ENCODE peak calls at places on chromosomes 13 and 19, in nine cellular contexts. One of them, this sample, is unnamed. For H3K9me3 and H3K4me1, the result is how much of the 10 kb centered on the place peaks cover.

GRCh38 chr19:29675120-29675649 is 9.9 kb downstream of the PLEKHF1 start:
- DNase-seq in endothelial cell of umbilical vein: no peak
- DNase-seq in upper lobe of left lung: no peak
- DNase-seq in K562: no peak
- DNase-seq in esophagus muscularis mucosa: no peak
- DNase-seq in HCT116: no peak
- DNase-seq in stomach: no peak
- DNase-seq in spleen: peak
- DNase-seq in prostate gland: no peak
- DNase-seq in this sample: peak

GRCh38 chr13:95593462-95593861 is 40.9 kb downstream of the CLDN10 start:
- DNase-seq in stomach: no peak
- DNase-seq in esophagus muscularis mucosa: no peak
- DNase-seq in upper lobe of left lung: no peak
- DNase-seq in endothelial cell of umbilical vein: no peak
- DNase-seq in K562: no peak
- DNase-seq in spleen: no peak
- DNase-seq in prostate gland: no peak
- DNase-seq in HCT116: no peak
- DNase-seq in this sample: no peak

GRCh38 chr19:32191921-32192320 is 153.5 kb upstream of the ZNF507 start:
- DNase-seq in spleen: no peak
- DNase-seq in upper lobe of left lung: no peak
- DNase-seq in stomach: no peak
- DNase-seq in esophagus muscularis mucosa: peak
- DNase-seq in HCT116: no peak
- DNase-seq in endothelial cell of umbilical vein: no peak
- DNase-seq in prostate gland: no peak
- DNase-seq in K562: no peak
- DNase-seq in this sample: no peak

GRCh38 chr13:57716295-57716694 is 84.8 kb downstream of the PCDH17 start:
- DNase-seq in stomach: no peak
- DNase-seq in upper lobe of left lung: no peak
- DNase-seq in endothelial cell of umbilical vein: no peak
- DNase-seq in spleen: no peak
- DNase-seq in esophagus muscularis mucosa: no peak
- DNase-seq in prostate gland: no peak
- DNase-seq in HCT116: no peak
- DNase-seq in K562: no peak
- DNase-seq in this sample: no peak

GRCh38 chr13:40503026-40503425 is 163.4 kb downstream of the FOXO1 start:
- DNase-seq in stomach: no peak
- DNase-seq in HCT116: no peak
- DNase-seq in upper lobe of left lung: no peak
- DNase-seq in prostate gland: no peak
- DNase-seq in K562: no peak
- DNase-seq in endothelial cell of umbilical vein: no peak
- DNase-seq in esophagus muscularis mucosa: no peak
- DNase-seq in spleen: no peak
- DNase-seq in this sample: no peak

GRCh38 chr19:49398931-49399330 is 10.9 kb downstream of the KASH5 start:
- DNase-seq in upper lobe of left lung: no peak
- DNase-seq in esophagus muscularis mucosa: no peak
- DNase-seq in prostate gland: no peak
- DNase-seq in K562: no peak
- DNase-seq in spleen: no peak
- DNase-seq in stomach: no peak
- DNase-seq in endothelial cell of umbilical vein: no peak
- DNase-seq in HCT116: no peak
- DNase-seq in this sample: no peak

GRCh38 chr19:11950312-11950711 is 14.5 kb upstream of the ZNF763 start:
- DNase-seq in endothelial cell of umbilical vein: no peak
- DNase-seq in HCT116: no peak
- DNase-seq in esophagus muscularis mucosa: no peak
- DNase-seq in K562: no peak
- DNase-seq in spleen: no peak
- DNase-seq in upper lobe of left lung: no peak
- DNase-seq in stomach: no peak
- DNase-seq in prostate gland: no peak
- DNase-seq in this sample: no peak

GRCh38 chr13:60484865-60485264 is 87.8 kb downstream of the TDRD3 start:
- DNase-seq in esophagus muscularis mucosa: no peak
- DNase-seq in endothelial cell of umbilical vein: no peak
- DNase-seq in HCT116: no peak
- DNase-seq in K562: no peak
- DNase-seq in spleen: no peak
- DNase-seq in prostate gland: no peak
- DNase-seq in stomach: no peak
- DNase-seq in upper lobe of left lung: no peak
- DNase-seq in this sample: no peak

GRCh38 chr13:84553252-84553651 is 671.0 kb upstream of the SLITRK1 start:
- DNase-seq in upper lobe of left lung: no peak
- DNase-seq in prostate gland: no peak
- DNase-seq in spleen: no peak
- DNase-seq in stomach: no peak
- DNase-seq in K562: no peak
- DNase-seq in esophagus muscularis mucosa: no peak
- DNase-seq in endothelial cell of umbilical vein: no peak
- DNase-seq in HCT116: no peak
- DNase-seq in this sample: no peak

GRCh38 chr19:12628040-12629022 is 17.6 kb downstream of the ZNF791 start:
- DNase-seq in prostate gland: no peak
- DNase-seq in endothelial cell of umbilical vein: no peak
- DNase-seq in HCT116: no peak
- DNase-seq in spleen: no peak
- DNase-seq in upper lobe of left lung: no peak
- DNase-seq in stomach: no peak
- DNase-seq in K562: no peak
- DNase-seq in esophagus muscularis mucosa: no peak
- DNase-seq in this sample: no peak

GRCh38 chr19:6539514-6539913 is 8.7 kb downstream of the TNFSF9 start:
- DNase-seq in upper lobe of left lung: no peak
- DNase-seq in endothelial cell of umbilical vein: no peak
- DNase-seq in prostate gland: no peak
- DNase-seq in K562: no peak
- DNase-seq in stomach: no peak
- DNase-seq in spleen: no peak
- DNase-seq in esophagus muscularis mucosa: no peak
- DNase-seq in HCT116: no peak
- DNase-seq in this sample: no peak

GRCh38 chr13:77860621-77861020 is 58.0 kb downstream of the EDNRB start:
- DNase-seq in endothelial cell of umbilical vein: peak
- DNase-seq in stomach: no peak
- DNase-seq in upper lobe of left lung: no peak
- DNase-seq in spleen: no peak
- DNase-seq in prostate gland: no peak
- DNase-seq in K562: no peak
- DNase-seq in HCT116: no peak
- DNase-seq in esophagus muscularis mucosa: no peak
- DNase-seq in this sample: no peak

GRCh38 chr19:46878613-46879375 is 18.0 kb downstream of the ARHGAP35 start:
- DNase-seq in endothelial cell of umbilical vein: peak
- DNase-seq in spleen: no peak
- DNase-seq in upper lobe of left lung: no peak
- DNase-seq in K562: no peak
- DNase-seq in esophagus muscularis mucosa: no peak
- DNase-seq in stomach: no peak
- DNase-seq in HCT116: no peak
- DNase-seq in prostate gland: no peak
- DNase-seq in this sample: no peak

GRCh38 chr13:99908129-99908805 is 63.3 kb downstream of the ZIC5 start:
- DNase-seq in esophagus muscularis mucosa: no peak
- DNase-seq in endothelial cell of umbilical vein: no peak
- DNase-seq in stomach: peak
- DNase-seq in HCT116: no peak
- DNase-seq in prostate gland: no peak
- DNase-seq in K562: no peak
- DNase-seq in upper lobe of left lung: no peak
- DNase-seq in spleen: no peak
- DNase-seq in this sample: no peak

GRCh38 chr13:108034909-108035308 is 180.4 kb downstream of the LIG4 start:
- DNase-seq in prostate gland: no peak
- DNase-seq in esophagus muscularis mucosa: no peak
- DNase-seq in spleen: no peak
- DNase-seq in K562: no peak
- DNase-seq in stomach: no peak
- DNase-seq in HCT116: no peak
- DNase-seq in upper lobe of left lung: no peak
- DNase-seq in endothelial cell of umbilical vein: no peak
- DNase-seq in this sample: no peak

GRCh38 chr19:44539991-44540390 is 10.5 kb upstream of the CEACAM20 start:
- DNase-seq in prostate gland: no peak
- DNase-seq in K562: no peak
- DNase-seq in HCT116: no peak
- DNase-seq in esophagus muscularis mucosa: no peak
- DNase-seq in stomach: no peak
- DNase-seq in spleen: no peak
- DNase-seq in upper lobe of left lung: no peak
- DNase-seq in endothelial cell of umbilical vein: no peak
- DNase-seq in this sample: no peak
- H3K9me3 ChIP-seq in prostate gland: under half
- H3K9me3 ChIP-seq in K562: under half
- H3K9me3 ChIP-seq in HCT116: under half
- H3K9me3 ChIP-seq in esophagus muscularis mucosa: under half
- H3K9me3 ChIP-seq in stomach: under half
- H3K9me3 ChIP-seq in spleen: under half
- H3K9me3 ChIP-seq in upper lobe of left lung: under half
- H3K9me3 ChIP-seq in endothelial cell of umbilical vein: under half
- H3K9me3 ChIP-seq in this sample: under half

GRCh38 chr19:15248648-15249559 is 16.7 kb upstream of the EPHX3 start:
- DNase-seq in HCT116: no peak
- DNase-seq in spleen: no peak
- DNase-seq in upper lobe of left lung: peak
- DNase-seq in prostate gland: peak
- DNase-seq in esophagus muscularis mucosa: no peak
- DNase-seq in endothelial cell of umbilical vein: peak
- DNase-seq in stomach: peak
- DNase-seq in K562: no peak
- DNase-seq in this sample: peak
- TF ChIP-seq POLR2AphosphoS5 in HCT116: no peak
- TF ChIP-seq POLR2AphosphoS5 in spleen: peak
- TF ChIP-seq POLR2AphosphoS5 in upper lobe of left lung: peak
- TF ChIP-seq POLR2AphosphoS5 in prostate gland: peak
- TF ChIP-seq POLR2AphosphoS5 in esophagus muscularis mucosa: peak
- TF ChIP-seq POLR2AphosphoS5 in endothelial cell of umbilical vein: no peak
- TF ChIP-seq POLR2AphosphoS5 in stomach: no peak
- TF ChIP-seq POLR2AphosphoS5 in K562: no peak
- TF ChIP-seq POLR2AphosphoS5 in this sample: peak

DNA sequence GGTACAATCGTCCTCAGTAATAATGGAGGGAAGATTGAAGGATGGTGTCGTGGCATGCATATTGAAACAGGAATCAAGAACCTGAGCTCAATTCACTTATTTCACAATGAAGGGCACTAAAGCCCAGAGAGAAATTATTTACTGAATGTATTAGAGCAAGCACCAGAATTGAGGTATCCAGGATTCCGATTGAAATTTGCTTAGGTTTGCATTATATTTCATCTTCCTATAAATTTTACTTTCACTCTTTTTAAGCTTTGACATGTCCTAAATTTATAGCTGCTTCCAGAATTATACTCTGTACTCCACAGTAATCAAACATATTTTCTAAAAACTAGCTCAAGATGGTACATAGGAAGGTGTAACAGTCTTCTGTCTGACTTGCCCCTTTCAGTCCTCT is 454.9 kb upstream of the HTR2A start:
- DNase-seq in prostate gland: no peak
- DNase-seq in K562: no peak
- DNase-seq in spleen: no peak
- DNase-seq in stomach: no peak
- DNase-seq in upper lobe of left lung: no peak
- DNase-seq in endothelial cell of umbilical vein: no peak
- DNase-seq in HCT116: no peak
- DNase-seq in esophagus muscularis mucosa: no peak
- DNase-seq in this sample: no peak
- H3K4me1 ChIP-seq in prostate gland: under half
- H3K4me1 ChIP-seq in K562: under half
- H3K4me1 ChIP-seq in spleen: under half
- H3K4me1 ChIP-seq in stomach: under half
- H3K4me1 ChIP-seq in upper lobe of left lung: under half
- H3K4me1 ChIP-seq in endothelial cell of umbilical vein: under half
- H3K4me1 ChIP-seq in HCT116: under half
- H3K4me1 ChIP-seq in esophagus muscularis mucosa: under half
- H3K4me1 ChIP-seq in this sample: under half

GRCh38 chr19:57637379-57637778 is 4.4 kb downstream of the ZNF211 start:
- DNase-seq in K562: no peak
- DNase-seq in upper lobe of left lung: no peak
- DNase-seq in endothelial cell of umbilical vein: no peak
- DNase-seq in HCT116: no peak
- DNase-seq in stomach: no peak
- DNase-seq in prostate gland: no peak
- DNase-seq in spleen: peak
- DNase-seq in esophagus muscularis mucosa: peak
- DNase-seq in this sample: no peak

GRCh38 chr19:57648336-57649003 is 15.5 kb downstream of the ZNF211 start:
- DNase-seq in K562: no peak
- DNase-seq in prostate gland: no peak
- DNase-seq in endothelial cell of umbilical vein: no peak
- DNase-seq in esophagus muscularis mucosa: peak
- DNase-seq in stomach: no peak
- DNase-seq in spleen: no peak
- DNase-seq in upper lobe of left lung: no peak
- DNase-seq in HCT116: no peak
- DNase-seq in this sample: no peak

GRCh38 chr19:57641715-57642234 is 8.8 kb downstream of the ZNF211 start:
- DNase-seq in prostate gland: no peak
- DNase-seq in spleen: no peak
- DNase-seq in K562: no peak
- DNase-seq in stomach: no peak
- DNase-seq in HCT116: no peak
- DNase-seq in endothelial cell of umbilical vein: no peak
- DNase-seq in esophagus muscularis mucosa: peak
- DNase-seq in upper lobe of left lung: no peak
- DNase-seq in this sample: no peak

GRCh38 chr19:57643734-57644133 is 10.8 kb downstream of the ZNF211 start:
- DNase-seq in spleen: no peak
- DNase-seq in endothelial cell of umbilical vein: no peak
- DNase-seq in esophagus muscularis mucosa: no peak
- DNase-seq in stomach: no peak
- DNase-seq in K562: no peak
- DNase-seq in prostate gland: no peak
- DNase-seq in upper lobe of left lung: no peak
- DNase-seq in HCT116: no peak
- DNase-seq in this sample: no peak

DNA sequence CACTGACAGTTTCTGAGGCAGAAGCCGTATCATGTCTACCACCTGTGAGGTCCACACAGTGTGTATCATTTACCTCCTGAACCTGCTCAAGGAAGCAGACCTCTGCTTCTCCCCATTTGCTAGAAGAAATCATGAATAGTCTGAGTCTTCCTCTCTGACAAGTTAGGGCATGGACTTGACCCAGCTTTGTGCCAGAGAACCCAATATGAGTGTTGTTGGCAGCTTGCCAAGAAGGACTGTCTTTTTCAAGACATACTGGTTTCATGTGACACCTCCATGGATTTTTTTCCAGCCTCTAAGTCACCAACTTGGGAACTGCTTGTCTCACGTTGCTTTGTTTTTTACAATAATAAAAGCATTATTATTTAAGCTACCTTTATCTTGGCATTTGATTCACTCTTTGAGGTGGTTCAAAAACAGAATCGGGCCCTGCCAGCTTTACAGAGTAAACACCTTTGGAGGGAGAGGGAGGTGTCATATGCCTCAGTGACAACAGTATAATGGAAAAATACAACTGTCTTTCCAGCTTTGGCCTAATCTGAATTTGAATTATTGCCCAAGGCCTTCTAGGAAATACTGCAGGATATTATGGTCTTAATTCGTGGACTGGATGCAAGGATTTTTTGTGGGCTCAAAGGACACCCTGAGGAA is 9.6 kb downstream of the ZNF211 start:
- DNase-seq in spleen: no peak
- DNase-seq in HCT116: no peak
- DNase-seq in K562: no peak
- DNase-seq in upper lobe of left lung: no peak
- DNase-seq in endothelial cell of umbilical vein: no peak
- DNase-seq in esophagus muscularis mucosa: no peak
- DNase-seq in stomach: no peak
- DNase-seq in prostate gland: peak
- DNase-seq in this sample: no peak
- H3K9me3 ChIP-seq in spleen: half or more
- H3K9me3 ChIP-seq in HCT116: under half
- H3K9me3 ChIP-seq in K562: under half
- H3K9me3 ChIP-seq in upper lobe of left lung: half or more
- H3K9me3 ChIP-seq in endothelial cell of umbilical vein: under half
- H3K9me3 ChIP-seq in esophagus muscularis mucosa: half or more
- H3K9me3 ChIP-seq in stomach: under half
- H3K9me3 ChIP-seq in prostate gland: under half
- H3K9me3 ChIP-seq in this sample: under half